ENCODE peak calls at places on chromosomes 5 and 9, in seven cellular contexts. M is A549, R is IMR-90, P is body of pancreas, U is fibroblast of mammary gland, O is AG09319, Y is left lung. J is an unnamed sample.

GRCh38 chr5:82031220-82032119 is 59.6 kb downstream of the ATG10 start:
- DNase-seq in M (no peak), Y (no peak), R (no peak), U (no peak), O (no peak), P (no peak), J (no peak)

GRCh38 chr5:130710596-130710995 is 454.5 kb downstream of the HINT1 start:
- DNase-seq in Y (no peak), P (no peak), M (peak; percentile 88), R (no peak), O (no peak), U (peak; percentile 68), J (peak; percentile 47)

GRCh38 chr5:104793452-104794120 is 1231.0 kb upstream of the NUDT12 start:
- DNase-seq in O (no peak), M (no peak), P (no peak), U (no peak), Y (no peak), R (no peak), J (no peak)

GRCh38 chr5:142617416-142617815 is 68.5 kb downstream of the FGF1 start:
- DNase-seq in U (no peak), Y (no peak), M (no peak), O (no peak), R (no peak), P (no peak), J (no peak)

GRCh38 chr9:89732295-89732951 is 127.6 kb downstream of the GADD45G start:
- DNase-seq in P (peak; percentile 31), M (no peak), R (no peak), Y (no peak), U (no peak), O (no peak), J (no peak)

GRCh38 chr5:176904276-176904675 is 5.1 kb upstream of the HK3 start:
- DNase-seq in O (no peak), R (no peak), Y (no peak), M (no peak), U (no peak), P (no peak), J (no peak)

GRCh38 chr5:116466740-116467139 is 107.9 kb downstream of the SEMA6A start:
- DNase-seq in U (no peak), P (no peak), Y (no peak), R (no peak), M (no peak), O (no peak), J (no peak)

GRCh38 chr9:93597871-93598646 is 21.7 kb downstream of the PHF2 start:
- DNase-seq in O (no peak), P (no peak), R (no peak), Y (peak; percentile 26), M (no peak), U (no peak), J (no peak)

GRCh38 chr9:88559661-88560060 is 24.7 kb downstream of the NXNL2 start:
- DNase-seq in M (peak; percentile 11), R (peak; percentile 57), P (no peak), O (no peak), Y (no peak), U (no peak), J (no peak)

GRCh38 chr9:20622330-20623020 is at the start of gene MLLT3:
- DNase-seq in U (peak; percentile 90), M (peak; percentile 96), Y (peak; percentile 96), P (peak; percentile 96), R (peak; percentile 95), O (peak; percentile 90), J (peak; percentile 72)

GRCh38 chr5:87872986-87873385 is 395.7 kb downstream of the TMEM161B start:
- DNase-seq in O (no peak), M (no peak), R (no peak), Y (no peak), U (no peak), P (no peak), J (no peak)

GRCh38 chr9:94799578-94800264 is 73.2 kb downstream of the AOPEP start:
- DNase-seq in R (peak; percentile 75), M (peak; percentile 71), O (no peak), Y (no peak), P (no peak), U (peak; percentile 50), J (no peak)

GRCh38 chr5:111699324-111699723 is 57.7 kb downstream of the NREP start:
- DNase-seq in Y (no peak), O (no peak), U (no peak), P (no peak), M (no peak), R (no peak), J (no peak)

GRCh38 chr5:111694183-111694582 is 62.8 kb downstream of the NREP start:
- DNase-seq in O (peak; percentile 80), M (peak; percentile 22), P (no peak), Y (no peak), R (peak; percentile 75), U (peak; percentile 86), J (no peak)

GRCh38 chr5:111697215-111697614 is 59.8 kb downstream of the NREP start:
- DNase-seq in O (no peak), R (no peak), P (no peak), Y (no peak), M (no peak), U (peak; percentile 58), J (no peak)

GRCh38 chr5:111699976-111700375 is 57.0 kb downstream of the NREP start:
- DNase-seq in R (no peak), P (peak; percentile 69), O (no peak), Y (no peak), U (no peak), M (no peak), J (no peak)

GRCh38 chr5:111697881-111698757 is 58.9 kb downstream of the NREP start:
- DNase-seq in P (no peak), M (peak; percentile 33), U (peak; percentile 73), Y (no peak), R (peak; percentile 42), O (no peak), J (no peak)
- TF ChIP-seq CTCF in P (no peak), M (no peak), U (peak; percentile 58), Y (no peak), R (peak; percentile 39), O (peak; percentile 31), J (peak; percentile 2)

GRCh38 chr5:178590924-178591423 is 781 bp upstream of the COL23A1 start:
- DNase-seq in P (no peak), M (no peak), R (peak; percentile 4), U (no peak), O (no peak), Y (no peak), J (no peak)
- TF ChIP-seq CTCF in P (no peak), M (no peak), R (no peak), U (no peak), O (no peak), Y (no peak), J (no peak)

GRCh38 chr5:135571902-135572301 is 6.9 kb downstream of the CXCL14 start:
- DNase-seq in M (no peak), P (no peak), Y (no peak), O (no peak), U (no peak), R (no peak), J (no peak)
- TF ChIP-seq CTCF in M (no peak), P (no peak), Y (no peak), O (no peak), U (no peak), R (no peak), J (no peak)

GRCh38 chr9:347667-348292 is 133.1 kb downstream of the DOCK8 start:
- DNase-seq in M (peak; percentile 54), U (peak; percentile 46), O (no peak), P (no peak), Y (no peak), R (peak; percentile 41), J (no peak)
- TF ChIP-seq CTCF in M (peak; percentile 93), U (peak; percentile 79), O (peak; percentile 62), P (peak; percentile 75), Y (peak; percentile 42), R (peak; percentile 66), J (peak; percentile 40)

GRCh38 chr9:38332625-38333024 is 59.9 kb upstream of the ALDH1B1 start:
- DNase-seq in M (no peak), U (no peak), O (no peak), R (no peak), P (peak; percentile 42), Y (no peak), J (no peak)

GRCh38 chr9:38333047-38333446 is 59.5 kb upstream of the ALDH1B1 start:
- DNase-seq in Y (no peak), P (no peak), O (no peak), R (peak; percentile 11), M (no peak), U (peak; percentile 44), J (no peak)

GRCh38 chr9:38335686-38336085 is 56.8 kb upstream of the ALDH1B1 start:
- DNase-seq in P (no peak), U (no peak), O (no peak), Y (no peak), M (no peak), R (no peak), J (no peak)

GRCh38 chr9:38336341-38336740 is 56.2 kb upstream of the ALDH1B1 start:
- DNase-seq in M (no peak), Y (no peak), P (no peak), U (no peak), R (no peak), O (no peak), J (no peak)

DNA sequence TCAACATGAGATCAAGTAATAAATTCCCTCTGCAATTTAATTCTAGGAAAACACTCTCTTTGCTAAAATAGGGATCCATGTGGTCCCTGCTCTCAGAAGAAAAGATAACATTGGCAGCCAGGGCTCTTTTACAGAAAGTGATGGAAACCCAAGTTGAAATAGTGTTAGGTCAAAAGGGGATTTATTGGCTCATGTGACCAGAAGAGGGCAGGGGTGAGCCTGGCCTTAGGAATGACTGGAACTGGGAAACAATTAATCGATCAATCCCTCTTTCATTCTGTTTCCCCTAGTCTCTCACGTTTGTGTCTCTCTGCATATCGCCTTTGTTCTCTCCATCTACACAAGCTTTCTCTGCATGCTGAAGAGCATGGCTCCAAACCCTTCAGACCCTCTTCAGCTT is 58.3 kb upstream of the ALDH1B1 start:
- DNase-seq in P (no peak), O (no peak), R (no peak), Y (no peak), U (no peak), M (peak; percentile 14), J (no peak)
- TF ChIP-seq CTCF in P (no peak), O (peak; percentile 37), R (no peak), Y (no peak), U (peak; percentile 43), M (peak; percentile 45), J (peak; percentile 37)